ENCODE peak calls at places on chromosomes 5 and 9, in seven cellular contexts. T, G, E, C, A, W and P are unnamed samples.

GRCh38 chr5:162119801-162120200 is 52.2 kb downstream of the GABRG2 start:
- DNase-seq in T (no peak), G (no peak), E (no peak), C (no peak), A (no peak), W (no peak), P (no peak)

GRCh38 chr9:131312822-131313770 is 23.6 kb downstream of the PLPP7 start:
- DNase-seq in T (no peak), G (no peak), E (no peak), C (no peak), A (no peak), W (no peak), P (peak; percentile 70)

GRCh38 chr9:122127396-122127798 is 32.2 kb downstream of the NDUFA8 start:
- DNase-seq in T (no peak), G (no peak), E (peak; percentile 6), C (no peak), A (no peak), W (no peak), P (no peak)

GRCh38 chr9:109411818-109412352 is 86.2 kb downstream of the PTPN3 start:
- DNase-seq in T (no peak), G (no peak), E (no peak), C (no peak), A (peak; percentile 77), W (peak; percentile 37), P (peak; percentile 6)

GRCh38 chr9:106284300-106284699 is 578.7 kb upstream of the ZNF462 start:
- DNase-seq in T (peak; percentile 36), G (no peak), E (peak; percentile 2), C (no peak), A (no peak), W (no peak), P (peak; percentile 18)

GRCh38 chr5:90803891-90804290 is 245.3 kb downstream of the ADGRV1 start:
- DNase-seq in T (no peak), G (no peak), E (peak; percentile 23), C (no peak), A (no peak), W (no peak), P (no peak)

GRCh38 chr5:119365847-119366536 is 10.2 kb downstream of the TNFAIP8 start:
- DNase-seq in T (no peak), G (no peak), E (no peak), C (no peak), A (no peak), W (no peak), P (no peak)

GRCh38 chr5:59759600-59760357 is 133.7 kb downstream of the PDE4D start:
- DNase-seq in T (no peak), G (no peak), E (peak; percentile 65), C (no peak), A (peak; percentile 68), W (no peak), P (no peak)

GRCh38 chr9:135101926-135102325 is 14.5 kb downstream of the OLFM1 start:
- DNase-seq in T (no peak), G (no peak), E (no peak), C (no peak), A (no peak), W (no peak), P (no peak)

GRCh38 chr5:35890021-35890740 is 33.5 kb downstream of the IL7R start:
- DNase-seq in T (no peak), G (no peak), E (no peak), C (no peak), A (peak; percentile 28), W (no peak), P (no peak)

GRCh38 chr5:82396871-82397514 is 118.8 kb upstream of the RPS23 start:
- DNase-seq in T (no peak), G (peak; percentile 96), E (peak; percentile 98), C (no peak), A (peak; percentile 100), W (peak; percentile 97), P (no peak)

GRCh38 chr9:114512337-114512874 is 7.1 kb upstream of the WHRN start:
- DNase-seq in T (no peak), G (no peak), E (peak; percentile 6), C (no peak), A (no peak), W (no peak), P (no peak)

GRCh38 chr9:134226221-134226930 is 62.0 kb upstream of the RNU6ATAC start:
- DNase-seq in T (no peak), G (no peak), E (no peak), C (no peak), A (peak; percentile 84), W (peak; percentile 37), P (no peak)

GRCh38 chr5:131943914-131944313 is 1.5 kb downstream of the MEIKIN start:
- DNase-seq in T (no peak), G (no peak), E (no peak), C (no peak), A (no peak), W (no peak), P (no peak)

GRCh38 chr5:157456301-157456700 is 3.7 kb upstream of the NIPAL4 start:
- DNase-seq in T (no peak), G (no peak), E (no peak), C (no peak), A (no peak), W (no peak), P (no peak)

GRCh38 chr5:34717426-34718327 is 61.5 kb downstream of the RAI14 start:
- DNase-seq in T (peak; percentile 40), G (peak; percentile 97), E (peak; percentile 99), C (no peak), A (peak; percentile 97), W (peak; percentile 99), P (no peak)

GRCh38 chr5:75617746-75618352 is 6.6 kb downstream of the ANKDD1B start:
- DNase-seq in T (no peak), G (no peak), E (no peak), C (no peak), A (peak; percentile 93), W (peak; percentile 64), P (peak; percentile 57)

GRCh38 chr5:154850255-154851062 is at the start of gene FAXDC2:
- DNase-seq in T (peak; percentile 50), G (peak; percentile 44), E (peak; percentile 35), C (no peak), A (peak; percentile 92), W (peak; percentile 82), P (no peak)

GRCh38 chr9:101354143-101354764 is 30.6 kb downstream of the BAAT start:
- DNase-seq in T (no peak), G (no peak), E (peak; percentile 56), C (no peak), A (no peak), W (no peak), P (peak; percentile 71)

GRCh38 chr9:129671065-129671464 is 5.6 kb downstream of the PRRX2 start:
- DNase-seq in T (no peak), G (no peak), E (no peak), C (no peak), A (no peak), W (no peak), P (no peak)